ENCODE peak calls at places on chromosomes 7 and 10, in eight cellular contexts. G is foreskin fibroblast, B is WERI-Rb-1, Y is cardiac fibroblast, D is lower leg skin, O is dorsolateral prefrontal cortex, I is osteocyte, Z is heart left ventricle. A is an unnamed sample.

GRCh38 chr7:133572087-133572486 is 319.2 kb downstream of the EXOC4 start:
- DNase-seq in G (no peak), B (no peak), Y (no peak), D (no peak), O (no peak), I (no peak), Z (no peak), A (no peak)

GRCh38 chr10:51214897-51215227 is 140.6 kb downstream of the PRKG1 start:
- DNase-seq in G (no peak), B (no peak), Y (no peak), D (no peak), O (no peak), I (no peak), Z (no peak), A (no peak)

GRCh38 chr10:101287922-101288638 is 58.8 kb upstream of the LBX1 start:
- DNase-seq in G (no peak), B (peak), Y (peak), D (no peak), O (peak), I (no peak), Z (no peak), A (no peak)

GRCh38 chr10:88386204-88386877 is 196.8 kb downstream of the RNLS start:
- DNase-seq in G (peak), B (no peak), Y (peak), D (no peak), O (no peak), I (no peak), Z (no peak), A (no peak)

GRCh38 chr10:21526952-21527633 is 1.6 kb upstream of the SKIDA1 start:
- DNase-seq in G (peak), B (no peak), Y (peak), D (peak), O (peak), I (no peak), Z (peak), A (peak)

GRCh38 chr10:4405828-4406227 is 420.2 kb upstream of the AKR1E2 start:
- DNase-seq in G (no peak), B (no peak), Y (no peak), D (no peak), O (no peak), I (no peak), Z (no peak), A (no peak)

GRCh38 chr7:153388611-153389010 is 629.1 kb downstream of the ACTR3B start:
- DNase-seq in G (no peak), B (no peak), Y (no peak), D (no peak), O (no peak), I (peak), Z (no peak), A (no peak)

GRCh38 chr7:80420876-80421275 is 91.0 kb downstream of the GNAT3 start:
- DNase-seq in G (no peak), B (no peak), Y (no peak), D (no peak), O (no peak), I (no peak), Z (no peak), A (no peak)

GRCh38 chr7:150755473-150756099 is 18.4 kb downstream of the GIMAP5 start:
- DNase-seq in G (no peak), B (no peak), Y (no peak), D (no peak), O (no peak), I (no peak), Z (no peak), A (no peak)

GRCh38 chr10:118840071-118840775 is 85.5 kb upstream of the CACUL1 start:
- DNase-seq in G (no peak), B (no peak), Y (peak), D (peak), O (no peak), I (peak), Z (no peak), A (no peak)

GRCh38 chr7:36787933-36788378 is 63.7 kb upstream of the AOAH start:
- DNase-seq in G (no peak), B (no peak), Y (no peak), D (no peak), O (no peak), I (no peak), Z (no peak), A (no peak)

GRCh38 chr7:31056775-31057346 is 4.8 kb downstream of the ADCYAP1R1 start:
- DNase-seq in G (no peak), B (no peak), Y (no peak), D (no peak), O (no peak), I (no peak), Z (no peak), A (no peak)
- TF ChIP-seq CTCF in G (no peak), B (peak), Y (no peak), D (no peak), O (no peak), I (no peak), Z (no peak), A (no peak)

GRCh38 chr7:155508372-155509024 is 37.9 kb downstream of the CNPY1 start:
- DNase-seq in G (no peak), B (no peak), Y (no peak), D (no peak), O (no peak), I (no peak), Z (no peak), A (no peak)

GRCh38 chr7:155511597-155511996 is 34.8 kb downstream of the CNPY1 start:
- DNase-seq in G (no peak), B (no peak), Y (no peak), D (no peak), O (no peak), I (no peak), Z (no peak), A (no peak)

GRCh38 chr7:155509025-155509724 is 37.2 kb downstream of the CNPY1 start:
- DNase-seq in G (no peak), B (peak), Y (no peak), D (no peak), O (no peak), I (no peak), Z (no peak), A (no peak)

GRCh38 chr7:155510975-155511595 is 35.3 kb downstream of the CNPY1 start:
- DNase-seq in G (no peak), B (no peak), Y (no peak), D (no peak), O (no peak), I (no peak), Z (no peak), A (no peak)

DNA sequence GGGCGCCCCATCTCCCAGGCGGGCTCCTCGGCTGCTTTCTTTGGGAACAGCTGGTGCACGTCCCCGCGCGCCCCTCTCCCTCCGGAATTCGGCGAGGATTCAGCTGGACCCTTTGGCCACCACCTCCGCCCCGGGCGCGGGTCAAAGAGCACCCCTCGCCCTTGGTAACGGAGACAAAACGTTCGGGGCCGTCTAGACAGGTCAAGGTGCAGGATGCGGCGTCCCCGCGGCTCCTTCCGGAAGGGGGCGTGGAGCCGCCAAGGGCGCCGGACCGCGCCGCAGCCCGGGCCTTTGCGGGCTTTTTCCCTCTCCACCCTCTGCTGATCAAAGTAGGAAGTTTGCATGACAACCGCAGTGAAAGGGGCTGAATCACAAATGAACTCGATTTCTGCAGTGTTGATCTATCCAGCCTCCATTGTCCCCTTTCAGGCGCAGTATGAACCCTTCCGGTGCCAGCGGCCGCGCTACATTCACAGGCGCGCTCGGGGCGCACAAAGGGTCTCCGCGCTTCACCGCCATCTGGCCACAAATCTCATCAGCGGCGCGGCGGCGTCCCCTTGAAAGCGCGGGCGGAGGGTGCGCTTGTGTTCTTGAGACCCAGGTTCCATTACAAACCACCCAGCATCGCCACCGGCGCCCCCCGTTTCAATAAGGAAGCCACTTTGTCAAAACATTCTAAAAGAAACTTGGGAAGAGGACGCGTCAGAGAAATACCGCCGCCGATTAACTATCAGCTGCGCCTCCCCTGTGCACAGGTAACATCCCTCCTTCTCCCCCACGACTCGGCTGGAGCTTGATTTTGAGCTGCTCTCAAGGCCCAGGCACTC is 36.4 kb downstream of the CNPY1 start:
- DNase-seq in G (no peak), B (peak), Y (no peak), D (peak), O (no peak), I (no peak), Z (no peak), A (no peak)
- TF ChIP-seq CTCF in G (no peak), B (peak), Y (no peak), D (no peak), O (no peak), I (peak), Z (no peak), A (no peak)

DNA sequence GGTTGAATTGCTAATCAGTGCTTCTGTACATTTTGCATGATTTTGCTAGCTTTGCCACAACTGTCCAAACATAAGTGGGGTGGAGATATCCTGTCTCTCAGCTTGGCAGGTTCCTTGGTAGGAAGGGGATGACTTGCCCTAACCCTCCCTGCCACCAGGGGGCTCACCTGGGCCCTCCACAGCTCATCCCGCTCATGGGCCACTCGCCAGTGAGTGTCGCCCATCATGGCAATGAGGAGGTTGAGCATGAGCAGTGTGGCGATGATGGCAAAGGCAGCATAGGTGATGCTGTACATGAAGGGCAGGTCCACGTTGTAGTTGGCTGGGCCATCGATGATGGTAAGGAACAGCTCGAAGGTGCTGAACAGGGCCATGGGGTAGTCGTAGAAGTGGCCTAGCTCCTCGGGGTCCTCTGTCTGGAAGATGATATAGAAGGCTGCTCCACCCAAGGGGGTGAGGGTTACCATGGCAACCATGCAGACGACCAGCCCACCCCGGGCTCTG is 12.2 kb downstream of the TRPV6 start:
- DNase-seq in G (no peak), B (peak), Y (peak), D (peak), O (no peak), I (peak), Z (no peak), A (no peak)
- TF ChIP-seq CTCF in G (peak), B (peak), Y (peak), D (no peak), O (peak), I (peak), Z (peak), A (no peak)

GRCh38 chr10:125448596-125448995 is 234.4 kb downstream of the TEX36 start:
- DNase-seq in G (no peak), B (peak), Y (no peak), D (no peak), O (no peak), I (no peak), Z (no peak), A (no peak)
- TF ChIP-seq CTCF in G (peak), B (peak), Y (peak), D (no peak), O (no peak), I (peak), Z (no peak), A (no peak)

DNA sequence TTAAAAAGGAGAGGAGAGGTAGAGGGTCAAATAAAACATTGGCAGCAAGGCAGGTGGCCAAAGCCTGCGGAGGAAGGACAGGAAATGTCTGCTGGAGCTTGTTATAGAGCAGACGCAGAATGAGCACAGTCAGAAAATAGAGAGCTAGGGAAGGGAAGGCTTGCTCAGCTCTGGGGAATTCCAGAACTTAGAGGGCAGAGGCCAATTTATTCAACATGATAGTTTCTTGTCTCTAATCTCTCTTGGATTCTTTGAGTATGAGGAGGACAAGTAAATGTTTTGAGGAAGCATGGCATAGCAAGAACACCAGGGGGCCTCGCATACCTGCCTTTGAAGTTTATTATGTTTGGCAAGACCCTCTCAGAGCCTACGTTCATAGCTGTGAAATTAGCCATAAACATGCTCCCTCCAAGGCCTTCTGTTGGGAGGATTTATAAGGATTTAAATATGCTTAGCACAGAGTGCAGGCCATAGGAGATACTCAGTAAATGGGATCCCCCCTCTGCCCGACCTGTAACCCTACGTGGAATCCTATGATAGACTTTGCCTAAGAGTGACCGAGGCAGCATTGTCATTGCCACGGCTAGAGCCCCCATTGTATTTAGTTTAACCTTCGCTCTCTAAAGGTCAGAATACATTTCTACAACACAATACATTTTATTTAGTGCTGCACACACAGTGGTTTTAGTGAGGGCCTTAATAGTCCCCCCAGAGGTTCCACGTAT is 293.9 kb downstream of the CCDC3 start:
- DNase-seq in G (peak), B (peak), Y (peak), D (no peak), O (peak), I (no peak), Z (no peak), A (no peak)
- TF ChIP-seq CTCF in G (peak), B (peak), Y (peak), D (no peak), O (peak), I (peak), Z (peak), A (no peak)

GRCh38 chr7:43353902-43354301 is 229.0 kb upstream of the STK17A start:
- DNase-seq in G (no peak), B (no peak), Y (no peak), D (no peak), O (no peak), I (no peak), Z (no peak), A (no peak)
- TF ChIP-seq CTCF in G (no peak), B (peak), Y (peak), D (no peak), O (no peak), I (no peak), Z (no peak), A (no peak)

GRCh38 chr7:3480197-3480596 is 179.1 kb downstream of the SDK1 start:
- DNase-seq in G (no peak), B (peak), Y (no peak), D (no peak), O (no peak), I (no peak), Z (no peak), A (no peak)

GRCh38 chr7:3481435-3481834 is 180.4 kb downstream of the SDK1 start:
- DNase-seq in G (no peak), B (no peak), Y (no peak), D (no peak), O (no peak), I (no peak), Z (no peak), A (no peak)

DNA sequence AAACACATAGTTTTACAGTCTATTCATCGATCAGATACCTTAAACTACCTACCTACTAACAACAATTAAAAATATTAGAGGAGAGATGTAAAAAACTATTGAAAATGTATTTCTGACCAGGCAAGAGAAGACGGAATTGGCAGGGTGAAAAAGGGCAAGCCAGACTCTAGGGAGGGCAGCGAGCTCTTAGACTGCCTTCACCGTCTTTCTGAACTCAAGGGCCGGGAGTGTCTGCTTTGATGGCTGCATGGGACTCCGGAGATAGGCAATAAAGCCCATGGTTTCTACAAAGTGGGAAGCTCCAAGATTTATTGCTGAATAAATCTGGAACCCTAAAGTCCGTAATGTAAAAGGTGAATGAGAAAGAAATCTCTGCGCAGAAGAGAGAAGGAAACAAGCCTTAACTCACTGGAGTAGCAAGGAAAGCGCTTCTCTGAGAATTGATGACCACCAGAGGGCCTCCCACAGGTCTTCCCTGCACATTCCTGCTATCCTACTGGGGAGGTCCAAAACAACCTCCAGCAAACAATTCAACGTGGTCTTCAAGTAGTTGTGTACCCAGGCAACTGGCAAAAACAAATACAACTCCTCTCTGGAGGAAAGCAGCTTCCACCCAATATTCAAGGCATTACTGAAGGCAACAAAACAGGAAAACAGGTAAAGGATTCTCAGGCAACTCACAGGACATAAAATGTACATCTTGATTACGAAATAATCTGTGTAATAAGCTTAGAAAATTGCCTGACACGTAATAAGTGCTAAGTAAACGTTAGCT is 181.3 kb downstream of the SDK1 start:
- DNase-seq in G (no peak), B (peak), Y (peak), D (no peak), O (peak), I (no peak), Z (no peak), A (no peak)
- TF ChIP-seq CTCF in G (peak), B (peak), Y (peak), D (no peak), O (peak), I (peak), Z (peak), A (no peak)

A was measured in activated B cell treated with CpG ODN at 0.5 μM for 24 hours.